ENCODE peak calls at places on chromosomes 2 and 18, in five cellular contexts. One of them, this sample, is unnamed.

GRCh38 chr2:159960413-159960812 is 102.0 kb downstream of the PLA2R1 start:
- DNase-seq in NT2/D1: no peak
- DNase-seq in HepG2: no peak
- DNase-seq in H1: no peak
- DNase-seq in GM12878: peak; percentile 44
- DNase-seq in this sample: no peak

GRCh38 chr2:176473177-176473576 is 203.9 kb downstream of the MTX2 start:
- DNase-seq in NT2/D1: no peak
- DNase-seq in HepG2: no peak
- DNase-seq in H1: no peak
- DNase-seq in GM12878: no peak
- DNase-seq in this sample: no peak

GRCh38 chr2:181807526-181807925 is 84.0 kb upstream of the ITPRID2 start:
- DNase-seq in NT2/D1: no peak
- DNase-seq in HepG2: no peak
- DNase-seq in H1: no peak
- DNase-seq in GM12878: no peak
- DNase-seq in this sample: no peak

GRCh38 chr2:240277073-240277806 is 136.8 kb upstream of the OTOS start:
- DNase-seq in NT2/D1: no peak
- DNase-seq in HepG2: no peak
- DNase-seq in H1: no peak
- DNase-seq in GM12878: no peak
- DNase-seq in this sample: no peak

GRCh38 chr2:66875941-66876462 is 441.1 kb downstream of the MEIS1 start:
- DNase-seq in NT2/D1: no peak
- DNase-seq in HepG2: no peak
- DNase-seq in H1: no peak
- DNase-seq in GM12878: no peak
- DNase-seq in this sample: no peak

GRCh38 chr2:188193230-188193629 is 98.4 kb upstream of the GULP1 start:
- DNase-seq in NT2/D1: no peak
- DNase-seq in HepG2: no peak
- DNase-seq in H1: no peak
- DNase-seq in GM12878: no peak
- DNase-seq in this sample: no peak

GRCh38 chr2:6993230-6993640 is 76.0 kb downstream of the RNF144A start:
- DNase-seq in NT2/D1: no peak
- DNase-seq in HepG2: no peak
- DNase-seq in H1: no peak
- DNase-seq in GM12878: no peak
- DNase-seq in this sample: no peak

GRCh38 chr2:26993768-26994167 is 23.3 kb downstream of the MAPRE3 start:
- DNase-seq in NT2/D1: no peak
- DNase-seq in HepG2: no peak
- DNase-seq in H1: no peak
- DNase-seq in GM12878: no peak
- DNase-seq in this sample: no peak

GRCh38 chr2:176104338-176105077 is 2.6 kb upstream of the HOXD11 start:
- DNase-seq in NT2/D1: no peak
- DNase-seq in HepG2: no peak
- DNase-seq in H1: no peak
- DNase-seq in GM12878: no peak
- DNase-seq in this sample: no peak

GRCh38 chr2:217223222-217223930 is 363.5 kb upstream of the TNP1 start:
- DNase-seq in NT2/D1: no peak
- DNase-seq in HepG2: no peak
- DNase-seq in H1: no peak
- DNase-seq in GM12878: peak; percentile 93
- DNase-seq in this sample: no peak

GRCh38 chr2:154720642-154721041 is 22.1 kb downstream of the KCNJ3 start:
- DNase-seq in NT2/D1: no peak
- DNase-seq in HepG2: no peak
- DNase-seq in H1: no peak
- DNase-seq in GM12878: no peak
- DNase-seq in this sample: no peak

GRCh38 chr2:218999881-219000568 is 6.8 kb upstream of the CRYBA2 start:
- DNase-seq in NT2/D1: no peak
- DNase-seq in HepG2: no peak
- DNase-seq in H1: peak; percentile 69
- DNase-seq in GM12878: no peak
- DNase-seq in this sample: no peak

GRCh38 chr2:234952270-234953115 is 676 bp downstream of the SH3BP4 start:
- DNase-seq in NT2/D1: no peak
- DNase-seq in HepG2: no peak
- DNase-seq in H1: peak; percentile 63
- DNase-seq in GM12878: no peak
- DNase-seq in this sample: no peak

GRCh38 chr2:234949762-234950434 is 1.9 kb upstream of the SH3BP4 start:
- DNase-seq in NT2/D1: no peak
- DNase-seq in HepG2: peak; percentile 50
- DNase-seq in H1: no peak
- DNase-seq in GM12878: no peak
- DNase-seq in this sample: no peak

GRCh38 chr2:234950730-234951385 is 959 bp upstream of the SH3BP4 start:
- DNase-seq in NT2/D1: no peak
- DNase-seq in HepG2: no peak
- DNase-seq in H1: no peak
- DNase-seq in GM12878: no peak
- DNase-seq in this sample: peak; percentile 47

GRCh38 chr2:234950435-234950729 is 1.4 kb upstream of the SH3BP4 start:
- DNase-seq in NT2/D1: no peak
- DNase-seq in HepG2: no peak
- DNase-seq in H1: no peak
- DNase-seq in GM12878: no peak
- DNase-seq in this sample: no peak

DNA sequence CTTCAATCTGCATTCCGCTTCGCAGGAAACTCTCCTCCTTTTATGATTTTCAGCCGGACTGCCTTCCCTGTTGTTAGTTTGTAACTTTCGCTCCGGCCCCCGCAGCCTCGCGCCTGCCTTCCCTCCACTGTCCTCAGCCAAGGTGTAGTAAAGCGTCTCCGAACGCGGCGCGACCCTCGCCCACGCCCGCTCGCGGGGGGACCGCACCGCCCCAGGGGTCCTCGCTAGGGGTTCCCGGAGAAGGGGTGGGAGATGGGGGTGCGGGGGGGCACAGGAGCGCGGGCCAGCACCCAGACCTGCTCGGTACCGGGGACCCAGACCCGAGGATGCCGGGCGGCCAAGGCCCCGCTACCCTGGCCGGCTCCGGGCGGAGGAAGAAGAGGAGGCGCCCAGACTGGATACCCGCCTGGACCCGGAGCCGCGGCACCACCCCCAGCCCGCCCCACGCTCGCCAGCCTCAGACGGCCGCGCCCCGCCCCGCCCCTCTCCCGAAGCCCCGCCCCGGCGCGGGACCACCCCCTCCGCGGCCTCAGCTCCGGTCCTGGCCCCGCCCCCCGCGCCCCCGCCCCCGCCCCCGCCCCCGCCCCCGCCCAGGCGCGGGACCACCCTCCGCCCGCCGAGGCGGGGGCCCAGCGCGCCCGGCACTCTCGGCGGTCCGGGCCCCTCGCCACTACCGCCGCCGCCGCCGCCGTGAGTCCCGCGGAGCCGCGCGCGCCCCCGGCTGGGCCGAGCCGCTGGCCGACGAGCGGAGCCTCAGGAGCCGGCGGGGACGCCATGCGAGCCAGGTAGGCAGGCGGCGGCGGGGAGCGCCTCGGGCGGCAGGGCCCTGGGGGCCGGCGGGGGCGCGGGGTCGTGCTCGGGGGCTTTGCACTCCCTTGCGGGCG is at the start of gene SH3BP4:
- DNase-seq in NT2/D1: no peak
- DNase-seq in HepG2: peak; percentile 54
- DNase-seq in H1: peak; percentile 85
- DNase-seq in GM12878: no peak
- DNase-seq in this sample: peak; percentile 87
- TF ChIP-seq SUZ12 in NT2/D1: no peak
- TF ChIP-seq SUZ12 in HepG2: no peak
- TF ChIP-seq SUZ12 in H1: no peak
- TF ChIP-seq SUZ12 in GM12878: no peak
- TF ChIP-seq SUZ12 in this sample: no peak

DNA sequence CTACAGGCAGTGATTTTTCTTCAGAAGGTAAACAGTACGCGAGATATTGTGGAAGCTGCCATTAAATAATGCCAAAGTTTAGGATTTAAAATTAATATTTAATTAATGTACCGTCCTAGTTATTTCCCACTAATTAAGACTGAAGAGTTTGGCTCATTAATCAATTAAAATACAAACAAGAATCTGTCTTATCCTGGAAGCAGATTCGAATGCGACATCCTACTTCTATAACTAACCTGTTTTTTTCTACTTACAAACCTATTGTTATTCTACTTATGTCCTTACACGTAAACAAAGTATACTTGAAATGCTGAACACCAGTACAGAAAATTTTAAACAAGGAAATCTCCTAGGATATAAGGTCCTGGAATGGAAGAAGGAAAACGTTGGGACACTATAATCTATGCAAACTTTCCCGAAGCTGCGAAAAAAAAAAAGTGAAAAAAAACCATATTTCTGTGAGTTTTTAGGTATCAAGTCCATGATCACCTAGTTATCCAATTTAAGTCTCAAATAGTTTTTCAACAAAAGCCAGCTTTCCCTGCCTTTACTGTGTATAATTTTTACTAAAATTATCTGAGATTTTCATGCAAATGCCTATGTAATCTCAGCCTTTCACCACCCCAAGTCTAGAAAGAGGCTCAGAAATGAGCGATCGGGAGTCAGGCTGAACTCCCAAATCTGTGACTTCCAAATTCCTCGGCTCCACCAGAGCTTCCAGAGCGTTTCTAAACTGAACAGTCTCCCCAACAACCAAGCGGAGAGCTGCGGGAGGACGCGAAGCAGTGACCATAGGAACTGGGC is 1.2 kb upstream of the C2orf15 start:
- DNase-seq in NT2/D1: no peak
- DNase-seq in HepG2: peak; percentile 39
- DNase-seq in H1: no peak
- DNase-seq in GM12878: no peak
- DNase-seq in this sample: no peak
- TF ChIP-seq SUZ12 in NT2/D1: no peak
- TF ChIP-seq SUZ12 in HepG2: no peak
- TF ChIP-seq SUZ12 in H1: no peak
- TF ChIP-seq SUZ12 in GM12878: no peak
- TF ChIP-seq SUZ12 in this sample: no peak

GRCh38 chr2:221649045-221649444 is 76.9 kb upstream of the EPHA4 start:
- DNase-seq in NT2/D1: no peak
- DNase-seq in HepG2: no peak
- DNase-seq in H1: no peak
- DNase-seq in GM12878: no peak
- DNase-seq in this sample: no peak
- TF ChIP-seq SUZ12 in NT2/D1: no peak
- TF ChIP-seq SUZ12 in HepG2: no peak
- TF ChIP-seq SUZ12 in H1: no peak
- TF ChIP-seq SUZ12 in GM12878: no peak
- TF ChIP-seq SUZ12 in this sample: no peak

GRCh38 chr2:84441036-84441435 is 18.0 kb downstream of the SUCLG1 start:
- DNase-seq in NT2/D1: no peak
- DNase-seq in HepG2: no peak
- DNase-seq in H1: no peak
- DNase-seq in GM12878: no peak
- DNase-seq in this sample: no peak
- TF ChIP-seq SUZ12 in NT2/D1: no peak
- TF ChIP-seq SUZ12 in HepG2: no peak
- TF ChIP-seq SUZ12 in H1: no peak
- TF ChIP-seq SUZ12 in GM12878: no peak
- TF ChIP-seq SUZ12 in this sample: no peak

DNA sequence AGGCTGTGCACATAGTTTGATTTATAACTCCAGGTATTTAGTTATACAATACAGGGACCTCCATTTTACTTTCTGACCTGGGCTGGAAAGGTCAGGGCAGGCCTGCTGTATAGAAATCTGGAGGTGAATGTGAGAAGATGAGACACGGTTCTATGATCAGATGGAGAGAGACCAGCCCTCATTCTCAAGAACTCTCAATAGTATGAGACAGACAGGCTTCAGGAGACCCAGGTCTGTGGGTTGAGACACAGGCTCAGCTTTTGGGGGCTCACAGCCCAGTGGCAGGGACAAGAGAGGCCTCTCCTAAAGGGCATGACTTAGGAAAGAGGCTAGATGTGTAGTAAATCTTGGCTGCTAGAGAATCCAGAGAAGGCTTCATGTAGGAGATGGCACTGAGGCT is 719 bp upstream of the ATP6V1B1 start:
- DNase-seq in NT2/D1: no peak
- DNase-seq in HepG2: no peak
- DNase-seq in H1: no peak
- DNase-seq in GM12878: no peak
- DNase-seq in this sample: no peak
- TF ChIP-seq SUZ12 in NT2/D1: no peak
- TF ChIP-seq SUZ12 in HepG2: no peak
- TF ChIP-seq SUZ12 in H1: no peak
- TF ChIP-seq SUZ12 in GM12878: no peak
- TF ChIP-seq SUZ12 in this sample: no peak

GRCh38 chr18:53639696-53640095 is 584.8 kb downstream of the MBD2 start:
- DNase-seq in NT2/D1: no peak
- DNase-seq in HepG2: no peak
- DNase-seq in H1: no peak
- DNase-seq in GM12878: no peak
- DNase-seq in this sample: no peak

GRCh38 chr18:53649621-53650020 is 574.8 kb downstream of the MBD2 start:
- DNase-seq in NT2/D1: no peak
- DNase-seq in HepG2: no peak
- DNase-seq in H1: no peak
- DNase-seq in GM12878: no peak
- DNase-seq in this sample: no peak

GRCh38 chr18:53644799-53645471 is 579.5 kb downstream of the MBD2 start:
- DNase-seq in NT2/D1: no peak
- DNase-seq in HepG2: no peak
- DNase-seq in H1: no peak
- DNase-seq in GM12878: no peak
- DNase-seq in this sample: no peak
- TF ChIP-seq SUZ12 in NT2/D1: no peak
- TF ChIP-seq SUZ12 in HepG2: no peak
- TF ChIP-seq SUZ12 in H1: no peak
- TF ChIP-seq SUZ12 in GM12878: no peak
- TF ChIP-seq SUZ12 in this sample: no peak